ENCODE peak calls at places on chromosome 4, in four cellular contexts. E, L, Q and N are unnamed samples.

GRCh38 chr4:51853027-51853682 is 10.2 kb downstream of the DCUN1D4 start:
- DNase-seq in L (no peak), Q (no peak), E (no peak), N (no peak)

GRCh38 chr4:151933122-151933827 is 172.5 kb upstream of the GATB start:
- DNase-seq in E (no peak), Q (no peak), L (no peak), N (no peak)

GRCh38 chr4:145102619-145103018 is 4.5 kb downstream of the ABCE1 start:
- DNase-seq in E (no peak), Q (no peak), L (no peak), N (no peak)

GRCh38 chr4:8683462-8683861 is 90.9 kb downstream of the CPZ start:
- DNase-seq in L (no peak), E (no peak), Q (no peak), N (no peak)

GRCh38 chr4:33886356-33886755 is 2358.0 kb downstream of the ARAP2 start:
- DNase-seq in Q (no peak), L (no peak), E (no peak), N (no peak)

GRCh38 chr4:45925809-45926208 is 198.0 kb downstream of the GABRG1 start:
- DNase-seq in E (no peak), L (no peak), Q (no peak), N (no peak)

GRCh38 chr4:94831607-94832006 is 73.9 kb downstream of the BMPR1B start:
- DNase-seq in L (no peak), Q (no peak), E (no peak), N (no peak)

GRCh38 chr4:139526928-139527327 is 29.1 kb downstream of the SETD7 start:
- DNase-seq in Q (no peak), L (no peak), E (no peak), N (no peak)

GRCh38 chr4:187544461-187545053 is 451.0 kb upstream of the ZFP42 start:
- DNase-seq in E (no peak), L (no peak), Q (no peak), N (no peak)

GRCh38 chr4:24896977-24897376 is 15.9 kb downstream of the CCDC149 start:
- DNase-seq in Q (no peak), L (no peak), E (no peak), N (no peak)

GRCh38 chr4:181550381-181550780 is 692.8 kb upstream of the TENM3 start:
- DNase-seq in Q (no peak), E (no peak), L (no peak), N (no peak)

GRCh38 chr4:5852806-5853205 is 40.1 kb downstream of the CRMP1 start:
- DNase-seq in E (no peak), L (no peak), Q (no peak), N (no peak)